ENCODE peak calls at places on chromosomes 12 and 14, in five cellular contexts. One of them, this sample, is unnamed.

GRCh38 chr12:61412209-61412608 is 848.0 kb upstream of the USP15 start:
- DNase-seq in SK-N-SH: no peak
- DNase-seq in GM23248: no peak
- DNase-seq in PC-9: no peak
- DNase-seq in Karpas-422: no peak
- DNase-seq in this sample: peak; percentile 45

GRCh38 chr12:107318804-107319535 is 225.6 kb upstream of the CRY1 start:
- DNase-seq in PC-9: peak; percentile 24
- DNase-seq in SK-N-SH: peak; percentile 65
- DNase-seq in GM23248: peak; percentile 67
- DNase-seq in Karpas-422: no peak
- DNase-seq in this sample: peak; percentile 40

GRCh38 chr12:96636895-96637294 is 147.5 kb downstream of the CFAP54 start:
- DNase-seq in SK-N-SH: no peak
- DNase-seq in PC-9: no peak
- DNase-seq in Karpas-422: no peak
- DNase-seq in GM23248: no peak
- DNase-seq in this sample: no peak

GRCh38 chr12:58420496-58420895 is 479.1 kb downstream of the ATP23 start:
- DNase-seq in SK-N-SH: no peak
- DNase-seq in GM23248: peak; percentile 79
- DNase-seq in PC-9: peak; percentile 58
- DNase-seq in Karpas-422: no peak
- DNase-seq in this sample: peak; percentile 88

GRCh38 chr12:42590324-42590934 is 883 bp upstream of the PRICKLE1 start:
- DNase-seq in SK-N-SH: peak; percentile 50
- DNase-seq in PC-9: peak; percentile 21
- DNase-seq in GM23248: peak; percentile 56
- DNase-seq in Karpas-422: no peak
- DNase-seq in this sample: peak; percentile 50

GRCh38 chr14:71165121-71165574 is 257.9 kb downstream of the PCNX1 start:
- DNase-seq in PC-9: peak; percentile 67
- DNase-seq in GM23248: peak; percentile 52
- DNase-seq in SK-N-SH: no peak
- DNase-seq in Karpas-422: no peak
- DNase-seq in this sample: no peak

GRCh38 chr14:77037886-77038511 is 9.5 kb upstream of the IRF2BPL start:
- DNase-seq in SK-N-SH: no peak
- DNase-seq in PC-9: no peak
- DNase-seq in Karpas-422: no peak
- DNase-seq in GM23248: peak; percentile 61
- DNase-seq in this sample: peak; percentile 94

GRCh38 chr12:52155048-52155868 is 36.6 kb downstream of the KRT80 start:
- DNase-seq in PC-9: peak; percentile 65
- DNase-seq in SK-N-SH: no peak
- DNase-seq in GM23248: peak; percentile 68
- DNase-seq in Karpas-422: no peak
- DNase-seq in this sample: peak; percentile 52

GRCh38 chr14:105167303-105168092 is 1.1 kb downstream of the JAG2 start:
- DNase-seq in Karpas-422: no peak
- DNase-seq in PC-9: no peak
- DNase-seq in GM23248: peak; percentile 37
- DNase-seq in SK-N-SH: peak; percentile 83
- DNase-seq in this sample: peak; percentile 50

GRCh38 chr12:6778212-6778570 is 5.9 kb downstream of the LAG3 start:
- DNase-seq in GM23248: peak; percentile 78
- DNase-seq in PC-9: no peak
- DNase-seq in SK-N-SH: no peak
- DNase-seq in Karpas-422: no peak
- DNase-seq in this sample: no peak

GRCh38 chr12:94098466-94098865 is 49.9 kb upstream of the PLXNC1 start:
- DNase-seq in Karpas-422: no peak
- DNase-seq in SK-N-SH: no peak
- DNase-seq in PC-9: peak; percentile 20
- DNase-seq in GM23248: peak; percentile 82
- DNase-seq in this sample: peak; percentile 59

GRCh38 chr12:47085815-47086252 is 6.1 kb upstream of the AMIGO2 start:
- DNase-seq in SK-N-SH: no peak
- DNase-seq in PC-9: no peak
- DNase-seq in Karpas-422: no peak
- DNase-seq in GM23248: peak; percentile 69
- DNase-seq in this sample: peak; percentile 79

GRCh38 chr12:99824900-99825562 is 159.7 kb downstream of the ANKS1B start:
- DNase-seq in Karpas-422: no peak
- DNase-seq in SK-N-SH: no peak
- DNase-seq in PC-9: no peak
- DNase-seq in GM23248: no peak
- DNase-seq in this sample: no peak

GRCh38 chr14:103562135-103562384 is 397 bp downstream of the BAG5 start:
- DNase-seq in Karpas-422: peak; percentile 85
- DNase-seq in GM23248: peak; percentile 81
- DNase-seq in SK-N-SH: no peak
- DNase-seq in PC-9: no peak
- DNase-seq in this sample: peak; percentile 20

GRCh38 chr12:690466-690865 is 27.2 kb upstream of the NINJ2 start:
- DNase-seq in Karpas-422: no peak
- DNase-seq in GM23248: no peak
- DNase-seq in SK-N-SH: no peak
- DNase-seq in PC-9: no peak
- DNase-seq in this sample: no peak

GRCh38 chr12:105485321-105485910 is 154.9 kb downstream of the C12orf75 start:
- DNase-seq in Karpas-422: no peak
- DNase-seq in GM23248: peak; percentile 75
- DNase-seq in SK-N-SH: no peak
- DNase-seq in PC-9: peak; percentile 11
- DNase-seq in this sample: peak; percentile 63

GRCh38 chr12:33734871-33735270 is 287.4 kb upstream of the ALG10 start:
- DNase-seq in SK-N-SH: no peak
- DNase-seq in PC-9: no peak
- DNase-seq in Karpas-422: no peak
- DNase-seq in GM23248: no peak
- DNase-seq in this sample: peak; percentile 77

GRCh38 chr12:130254476-130255276 is 83.0 kb upstream of the PIWIL1 start:
- DNase-seq in GM23248: no peak
- DNase-seq in PC-9: no peak
- DNase-seq in SK-N-SH: no peak
- DNase-seq in Karpas-422: no peak
- DNase-seq in this sample: no peak

GRCh38 chr12:132276720-132277373 is 52.5 kb downstream of the GALNT9 start:
- DNase-seq in GM23248: no peak
- DNase-seq in SK-N-SH: no peak
- DNase-seq in PC-9: no peak
- DNase-seq in Karpas-422: no peak
- DNase-seq in this sample: no peak

GRCh38 chr12:14408208-14408607 is 42.7 kb downstream of the ATF7IP start:
- DNase-seq in SK-N-SH: peak; percentile 13
- DNase-seq in GM23248: peak; percentile 48
- DNase-seq in Karpas-422: peak; percentile 77
- DNase-seq in PC-9: no peak
- DNase-seq in this sample: peak; percentile 15

GRCh38 chr12:78470354-78471195 is 394.0 kb upstream of the SYT1 start:
- DNase-seq in SK-N-SH: peak; percentile 6
- DNase-seq in Karpas-422: peak; percentile 70
- DNase-seq in PC-9: peak; percentile 9
- DNase-seq in GM23248: peak; percentile 63
- DNase-seq in this sample: peak; percentile 64

DNA sequence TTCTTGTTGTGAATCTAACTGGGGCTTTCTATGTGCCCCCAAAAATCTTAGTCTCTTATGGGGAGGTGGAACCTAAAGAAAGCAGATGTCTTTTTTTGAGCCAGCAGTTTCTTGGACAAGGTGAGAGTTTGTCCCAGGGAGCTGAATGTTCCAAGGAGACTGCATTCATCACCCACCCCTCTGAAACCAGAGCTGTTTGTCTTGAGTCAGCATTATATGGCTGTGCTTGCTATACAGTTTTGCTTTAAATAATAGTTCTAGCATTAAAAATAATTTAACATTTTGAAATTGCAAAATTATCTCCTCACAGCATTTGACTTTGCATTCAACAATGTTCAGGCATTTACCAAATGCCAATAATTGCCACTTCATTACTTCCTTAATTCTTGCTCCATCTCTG is 813.3 kb downstream of the BCL11B start:
- DNase-seq in PC-9: no peak
- DNase-seq in GM23248: no peak
- DNase-seq in Karpas-422: no peak
- DNase-seq in SK-N-SH: no peak
- DNase-seq in this sample: no peak
- H3K9me2 ChIP-seq in PC-9: no peaks in the 10 kb centered on the region
- H3K9me2 ChIP-seq in GM23248: no peaks in the 10 kb centered on the region
- H3K9me2 ChIP-seq in Karpas-422: no peaks in the 10 kb centered on the region
- H3K9me2 ChIP-seq in SK-N-SH: no peaks in the 10 kb centered on the region
- H3K9me2 ChIP-seq in this sample: no peaks in the 10 kb centered on the region

DNA sequence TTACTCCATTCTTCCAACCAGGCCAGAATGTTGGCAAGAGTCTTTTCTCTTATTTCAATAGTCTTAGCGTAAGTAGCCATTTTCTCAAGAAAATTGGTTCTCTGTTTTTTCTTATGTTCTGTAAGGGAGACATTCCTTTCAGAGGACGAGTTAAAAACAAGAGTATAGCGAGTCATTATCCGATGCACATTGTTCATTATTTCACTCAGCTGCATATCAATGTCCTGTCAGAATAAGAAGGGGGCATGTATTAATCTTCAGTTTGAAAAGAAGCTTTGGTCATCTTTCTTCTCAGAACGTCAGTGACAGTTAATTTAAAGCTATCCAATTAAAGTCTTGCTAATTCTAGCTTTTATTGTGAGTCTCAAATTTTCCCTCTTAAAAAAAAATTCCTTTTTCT is 33.3 kb downstream of the FAM186A start:
- DNase-seq in Karpas-422: no peak
- DNase-seq in PC-9: no peak
- DNase-seq in GM23248: peak; percentile 10
- DNase-seq in SK-N-SH: no peak
- DNase-seq in this sample: no peak
- H3K9me2 ChIP-seq in Karpas-422: no peaks in the 10 kb centered on the region
- H3K9me2 ChIP-seq in PC-9: no peaks in the 10 kb centered on the region
- H3K9me2 ChIP-seq in GM23248: no peaks in the 10 kb centered on the region
- H3K9me2 ChIP-seq in SK-N-SH: no peaks in the 10 kb centered on the region
- H3K9me2 ChIP-seq in this sample: no peaks in the 10 kb centered on the region

GRCh38 chr12:39959467-39959866 is 146.4 kb downstream of the SLC2A13 start:
- DNase-seq in GM23248: no peak
- DNase-seq in Karpas-422: no peak
- DNase-seq in SK-N-SH: no peak
- DNase-seq in PC-9: no peak
- DNase-seq in this sample: no peak

GRCh38 chr12:39958377-39958776 is 147.5 kb downstream of the SLC2A13 start:
- DNase-seq in Karpas-422: peak; percentile 46
- DNase-seq in SK-N-SH: no peak
- DNase-seq in PC-9: no peak
- DNase-seq in GM23248: no peak
- DNase-seq in this sample: peak; percentile 33

GRCh38 chr12:39959016-39959415 is 146.9 kb downstream of the SLC2A13 start:
- DNase-seq in PC-9: no peak
- DNase-seq in SK-N-SH: no peak
- DNase-seq in GM23248: no peak
- DNase-seq in Karpas-422: no peak
- DNase-seq in this sample: no peak
- H3K9me2 ChIP-seq in PC-9: no peaks in the 10 kb centered on the region
- H3K9me2 ChIP-seq in SK-N-SH: no peaks in the 10 kb centered on the region
- H3K9me2 ChIP-seq in GM23248: no peaks in the 10 kb centered on the region
- H3K9me2 ChIP-seq in Karpas-422: no peaks in the 10 kb centered on the region
- H3K9me2 ChIP-seq in this sample: no peaks in the 10 kb centered on the region

GRCh38 chr12:16542586-16542985 is 63.4 kb downstream of the LMO3 start:
- DNase-seq in SK-N-SH: no peak
- DNase-seq in GM23248: no peak
- DNase-seq in PC-9: no peak
- DNase-seq in Karpas-422: no peak
- DNase-seq in this sample: no peak
- H3K9me2 ChIP-seq in SK-N-SH: no peaks in the 10 kb centered on the region
- H3K9me2 ChIP-seq in GM23248: no peaks in the 10 kb centered on the region
- H3K9me2 ChIP-seq in PC-9: no peaks in the 10 kb centered on the region
- H3K9me2 ChIP-seq in Karpas-422: peaks cover 3% of the 10 kb centered on the region
- H3K9me2 ChIP-seq in this sample: no peaks in the 10 kb centered on the region

DNA sequence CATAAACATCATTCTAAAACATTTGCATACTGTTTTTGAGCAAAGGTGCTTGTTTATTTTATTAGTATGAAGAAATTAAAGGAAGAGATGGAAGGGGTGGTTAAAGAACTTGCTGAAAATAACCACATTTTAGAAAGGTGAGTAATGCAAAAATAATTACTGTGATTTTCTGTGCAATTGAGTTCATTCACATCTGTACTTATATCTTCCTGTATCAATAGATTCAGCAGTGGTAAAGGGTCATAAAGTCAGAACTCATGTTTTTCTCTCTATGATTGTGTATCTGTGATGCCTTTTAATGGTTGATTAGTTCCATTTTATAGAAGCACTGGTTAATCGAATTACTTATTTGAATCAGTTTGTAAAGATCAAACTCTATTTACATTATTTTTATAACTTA is 46.0 kb downstream of the TBK1 start:
- DNase-seq in SK-N-SH: no peak
- DNase-seq in PC-9: no peak
- DNase-seq in GM23248: no peak
- DNase-seq in Karpas-422: no peak
- DNase-seq in this sample: no peak
- H3K9me2 ChIP-seq in SK-N-SH: no peaks in the 10 kb centered on the region
- H3K9me2 ChIP-seq in PC-9: no peaks in the 10 kb centered on the region
- H3K9me2 ChIP-seq in GM23248: no peaks in the 10 kb centered on the region
- H3K9me2 ChIP-seq in Karpas-422: no peaks in the 10 kb centered on the region
- H3K9me2 ChIP-seq in this sample: no peaks in the 10 kb centered on the region

GRCh38 chr14:61536661-61537566 is 158.4 kb upstream of the HIF1A start:
- DNase-seq in Karpas-422: no peak
- DNase-seq in SK-N-SH: no peak
- DNase-seq in PC-9: no peak
- DNase-seq in GM23248: peak; percentile 43
- DNase-seq in this sample: no peak
- H3K9me2 ChIP-seq in Karpas-422: no peaks in the 10 kb centered on the region
- H3K9me2 ChIP-seq in SK-N-SH: no peaks in the 10 kb centered on the region
- H3K9me2 ChIP-seq in PC-9: no peaks in the 10 kb centered on the region
- H3K9me2 ChIP-seq in GM23248: no peaks in the 10 kb centered on the region
- H3K9me2 ChIP-seq in this sample: no peaks in the 10 kb centered on the region

GRCh38 chr12:103868215-103868614 is 27.2 kb upstream of the NT5DC3 start:
- DNase-seq in PC-9: no peak
- DNase-seq in GM23248: no peak
- DNase-seq in SK-N-SH: no peak
- DNase-seq in Karpas-422: no peak
- DNase-seq in this sample: no peak
- H3K9me2 ChIP-seq in PC-9: no peaks in the 10 kb centered on the region
- H3K9me2 ChIP-seq in GM23248: no peaks in the 10 kb centered on the region
- H3K9me2 ChIP-seq in SK-N-SH: peaks cover 3% of the 10 kb centered on the region
- H3K9me2 ChIP-seq in Karpas-422: no peaks in the 10 kb centered on the region
- H3K9me2 ChIP-seq in this sample: no peaks in the 10 kb centered on the region

DNA sequence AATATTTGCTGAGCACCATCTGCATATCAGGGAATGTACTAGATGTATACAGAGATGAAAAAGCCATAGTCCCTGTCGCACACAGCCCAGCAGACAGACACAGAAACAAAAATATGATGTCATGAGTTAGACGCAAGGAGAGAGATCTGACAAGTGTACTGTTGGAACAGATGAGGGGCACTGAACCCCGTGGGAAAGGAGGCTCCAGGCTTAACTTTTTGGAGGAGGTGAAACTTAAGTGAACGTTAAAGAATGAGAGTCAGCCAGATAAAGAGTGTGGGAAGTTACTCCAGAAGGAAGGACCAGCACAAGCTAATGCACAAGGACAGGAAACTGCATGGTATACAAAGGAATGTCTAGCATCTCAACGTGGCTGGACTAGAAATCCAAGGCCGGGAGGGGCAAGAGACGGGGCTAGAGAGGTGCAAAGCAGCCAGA is 2.5 kb upstream of the ACTN1 start:
- DNase-seq in Karpas-422: no peak
- DNase-seq in GM23248: peak; percentile 84
- DNase-seq in SK-N-SH: no peak
- DNase-seq in PC-9: no peak
- DNase-seq in this sample: no peak
- H3K9me2 ChIP-seq in Karpas-422: no peaks in the 10 kb centered on the region
- H3K9me2 ChIP-seq in GM23248: no peaks in the 10 kb centered on the region
- H3K9me2 ChIP-seq in SK-N-SH: no peaks in the 10 kb centered on the region
- H3K9me2 ChIP-seq in PC-9: no peaks in the 10 kb centered on the region
- H3K9me2 ChIP-seq in this sample: no peaks in the 10 kb centered on the region

This sample was measured in PC-3.